ENCODE peak calls at places on chromosome 20, in four cellular contexts. D is lower leg skin; I is stimulated activated CD4-positive, alpha-beta T cell treated with anti-CD3 and anti-CD28 coated beads, Interleukin-4, amount 100 ng/mL, for 48 hours; O is NCI-H2029. Q is an unnamed sample.

GRCh38 chr20:13649548-13649947 is 10.8 kb upstream of the TASP1 start:
- DNase-seq in O (no peak), D (peak), I (no peak), Q (no peak)

GRCh38 chr20:49356676-49357075 is 78.8 kb upstream of the ZNFX1 start:
- DNase-seq in O (peak), I (no peak), D (no peak), Q (no peak)

GRCh38 chr20:44990425-44990824 is 24.1 kb downstream of the STK4 start:
- DNase-seq in O (no peak), I (peak), D (no peak), Q (peak)

GRCh38 chr20:44970243-44970757 is 4.0 kb downstream of the STK4 start:
- DNase-seq in I (no peak), O (no peak), D (no peak), Q (peak)

GRCh38 chr20:58040447-58041290 is 187.8 kb downstream of the ANKRD60 start:
- DNase-seq in D (peak), I (no peak), O (no peak), Q (no peak)

GRCh38 chr20:40663991-40664880 is 24.8 kb downstream of the MAFB start:
- DNase-seq in D (no peak), O (no peak), I (no peak), Q (no peak)

GRCh38 chr20:34948030-34948429 is 7.6 kb downstream of the GSS start:
- DNase-seq in I (no peak), D (no peak), O (no peak), Q (no peak)

GRCh38 chr20:36836591-36837329 is 39.2 kb upstream of the TLDC2 start:
- DNase-seq in I (peak), D (no peak), O (peak), Q (peak)

GRCh38 chr20:45545754-45546453 is 1.3 kb downstream of the EPPIN start:
- DNase-seq in O (peak), I (no peak), D (no peak), Q (no peak)

GRCh38 chr20:364905-365794 is 15.4 kb upstream of the TRIB3 start:
- DNase-seq in D (no peak), I (no peak), O (no peak), Q (no peak)

GRCh38 chr20:6053064-6053775 is 640 bp downstream of the LRRN4 start:
- DNase-seq in I (no peak), O (no peak), D (peak), Q (no peak)

GRCh38 chr20:41218466-41218865 is 81.1 kb downstream of the PLCG1 start:
- DNase-seq in O (no peak), I (no peak), D (no peak), Q (no peak)

GRCh38 chr20:48052492-48052870 is 267.2 kb upstream of the SULF2 start:
- DNase-seq in O (no peak), D (no peak), I (no peak), Q (no peak)

GRCh38 chr20:19679931-19680330 is 78.1 kb upstream of the RIN2 start:
- DNase-seq in O (no peak), I (no peak), D (no peak), Q (no peak)

GRCh38 chr20:29079769-29080690 is 2177.4 kb upstream of the DEFB115 start:
- DNase-seq in D (no peak), I (no peak), O (no peak), Q (no peak)

GRCh38 chr20:49570161-49570827 is 2.4 kb upstream of the PTGIS start:
- DNase-seq in D (peak), I (no peak), O (no peak), Q (no peak)

GRCh38 chr20:3046677-3047462 is 1.0 kb downstream of the MRPS26 start:
- DNase-seq in I (no peak), D (no peak), O (peak), Q (no peak)

GRCh38 chr20:35325385-35325784 is 33.2 kb upstream of the FAM83C start:
- DNase-seq in O (no peak), I (no peak), D (no peak), Q (no peak)

GRCh38 chr20:46406986-46407670 is 713 bp upstream of the ELMO2 start:
- DNase-seq in O (peak), I (peak), D (peak), Q (peak)

GRCh38 chr20:2261105-2261504 is 34.7 kb upstream of the TGM3 start:
- DNase-seq in O (peak), I (no peak), D (peak), Q (no peak)

GRCh38 chr20:62898970-62899632 is 27.2 kb downstream of the DIDO1 start:
- DNase-seq in O (no peak), I (no peak), D (no peak), Q (peak)

GRCh38 chr20:5153612-5154542 is 27.1 kb downstream of the CDS2 start:
- DNase-seq in I (no peak), D (no peak), O (no peak), Q (no peak)

GRCh38 chr20:35369804-35370203 is 42.0 kb downstream of the UQCC1 start:
- DNase-seq in I (no peak), D (no peak), O (no peak), Q (no peak)

GRCh38 chr20:61654726-61655125 is 402.7 kb downstream of the CDH4 start:
- DNase-seq in O (no peak), D (no peak), I (no peak), Q (no peak)

GRCh38 chr20:54293526-54293925 is 85.6 kb downstream of the PFDN4 start:
- DNase-seq in I (no peak), D (no peak), O (no peak), Q (no peak)

GRCh38 chr20:4813839-4814695 is 92.4 kb downstream of the PRND start:
- DNase-seq in I (no peak), O (no peak), D (no peak), Q (no peak)

GRCh38 chr20:53161073-53161472 is 188.9 kb downstream of the TSHZ2 start:
- DNase-seq in O (no peak), I (no peak), D (no peak), Q (peak)

GRCh38 chr20:10670521-10671220 is 3.1 kb downstream of the JAG1 start:
- DNase-seq in I (no peak), O (no peak), D (no peak), Q (peak)

GRCh38 chr20:22525821-22526220 is 58.6 kb downstream of the FOXA2 start:
- DNase-seq in D (no peak), I (no peak), O (no peak), Q (no peak)

GRCh38 chr20:723756-724155 is 44.5 kb downstream of the SLC52A3 start:
- DNase-seq in I (no peak), O (peak), D (no peak), Q (no peak)

GRCh38 chr20:58043122-58043865 is 185.2 kb downstream of the ANKRD60 start:
- DNase-seq in D (peak), O (no peak), I (no peak), Q (no peak)

GRCh38 chr20:46168438-46168837 is 50.3 kb downstream of the CD40 start:
- DNase-seq in D (no peak), I (no peak), O (no peak), Q (no peak)

GRCh38 chr20:22352019-22352418 is 232.4 kb downstream of the FOXA2 start:
- DNase-seq in D (no peak), I (no peak), O (no peak), Q (no peak)

Q was measured in GM06990.